ENCODE peak calls at places on chromosome 18, in four cellular contexts. F is neuronal stem cell, X is endothelial cell of umbilical vein, E is spleen. W is an unnamed sample.

GRCh38 chr18:78770149-78771139 is 209.2 kb upstream of the SALL3 start:
- DNase-seq in F (no peak), X (no peak), E (no peak), W (no peak)

GRCh38 chr18:35917043-35917442 is 55.4 kb upstream of the RMP24 start:
- DNase-seq in F (no peak), X (no peak), E (no peak), W (no peak)

GRCh38 chr18:46660955-46661749 is 4.1 kb upstream of the LOXHD1 start:
- DNase-seq in F (peak; percentile 40), X (peak; percentile 19), E (peak; percentile 60), W (peak; percentile 25)

GRCh38 chr18:741931-742512 is 29.6 kb upstream of the ENOSF1 start:
- DNase-seq in F (no peak), X (peak; percentile 78), E (no peak), W (no peak)

GRCh38 chr18:74514860-74515495 is 18.8 kb downstream of the CNDP2 start:
- DNase-seq in F (no peak), X (no peak), E (peak; percentile 63), W (peak; percentile 18)

GRCh38 chr18:62979900-62980299 is 264.6 kb downstream of the PHLPP1 start:
- DNase-seq in F (no peak), X (no peak), E (peak; percentile 19), W (no peak)

GRCh38 chr18:53551868-53552426 is 672.5 kb downstream of the MBD2 start:
- DNase-seq in F (no peak), X (no peak), E (no peak), W (peak; percentile 74)

GRCh38 chr18:75497576-75497975 is 70.1 kb upstream of the SMIM21 start:
- DNase-seq in F (no peak), X (no peak), E (no peak), W (no peak)

GRCh38 chr18:74516271-74517235 is 17.7 kb upstream of the CNDP1 start:
- DNase-seq in F (no peak), X (no peak), E (peak; percentile 69), W (no peak)

GRCh38 chr18:11906926-11907874 is 917 bp downstream of the MPPE1 start:
- DNase-seq in F (no peak), X (no peak), E (no peak), W (no peak)

GRCh38 chr18:42525905-42526304 is 570.9 kb downstream of the PIK3C3 start:
- DNase-seq in F (no peak), X (no peak), E (no peak), W (no peak)

GRCh38 chr18:36412778-36413177 is 115.3 kb downstream of the FHOD3 start:
- DNase-seq in F (no peak), X (no peak), E (no peak), W (no peak)

GRCh38 chr18:60446821-60447220 is 74.2 kb upstream of the MC4R start:
- DNase-seq in F (no peak), X (no peak), E (peak; percentile 67), W (no peak)

GRCh38 chr18:24130494-24130893 is 8.4 kb upstream of the CABYR start:
- DNase-seq in F (no peak), X (no peak), E (no peak), W (no peak)

GRCh38 chr18:35775887-35776286 is 194.3 kb downstream of the GALNT1 start:
- DNase-seq in F (peak; percentile 29), X (peak; percentile 24), E (no peak), W (no peak)

GRCh38 chr18:58766164-58766563 is 94.9 kb downstream of the MALT1 start:
- DNase-seq in F (no peak), X (no peak), E (no peak), W (no peak)

GRCh38 chr18:58769321-58769720 is 95.4 kb upstream of the ZNF532 start:
- DNase-seq in F (no peak), X (no peak), E (no peak), W (no peak)

GRCh38 chr18:58772161-58772560 is 92.5 kb upstream of the ZNF532 start:
- DNase-seq in F (no peak), X (no peak), E (no peak), W (no peak)

GRCh38 chr18:58762781-58763171 is 91.5 kb downstream of the MALT1 start:
- DNase-seq in F (no peak), X (no peak), E (no peak), W (no peak)

DNA sequence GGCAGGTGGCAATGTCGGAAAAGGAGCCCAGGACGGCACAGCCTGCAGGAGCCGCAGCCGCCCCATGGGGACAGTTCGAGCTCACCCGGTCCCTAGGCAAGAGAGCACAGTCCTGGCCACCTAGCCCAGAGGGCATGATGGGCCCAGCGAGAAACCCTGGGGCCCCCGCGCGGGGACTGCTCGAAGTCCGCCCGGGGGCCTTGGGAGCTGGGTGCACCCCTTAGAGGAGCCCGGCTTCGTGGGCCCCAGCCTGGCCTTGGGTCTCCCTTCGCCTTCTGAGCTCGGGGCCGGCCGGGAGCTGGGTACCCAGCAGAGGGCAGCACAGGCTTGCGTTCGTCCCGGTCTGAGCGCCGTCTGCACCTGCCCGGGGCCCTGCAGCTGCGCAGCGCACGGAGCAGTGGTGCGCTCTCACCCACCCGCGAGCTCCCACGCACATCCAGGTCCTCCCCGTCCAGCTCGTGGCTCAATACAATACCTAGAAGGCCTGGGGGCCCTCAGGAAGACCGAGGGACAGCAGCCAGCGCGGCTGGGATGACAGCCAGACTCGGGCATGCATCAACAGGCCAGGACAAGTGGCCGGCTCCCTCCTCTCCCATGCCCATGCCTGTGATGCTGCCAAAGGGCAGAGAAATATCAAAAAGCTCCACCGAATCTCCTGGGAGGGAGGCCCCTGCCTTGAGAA is 96.2 kb upstream of the ZNF532 start:
- DNase-seq in F (peak; percentile 66), X (peak; percentile 58), E (peak; percentile 93), W (peak; percentile 88)
- H3K4me3 ChIP-seq in F (peak overlapping the region; percentile 45), X (no peak overlapping the region), E (no peak overlapping the region), W (no peak overlapping the region)

GRCh38 chr18:55249572-55249971 is 290.3 kb upstream of the CCDC68 start:
- DNase-seq in F (no peak), X (no peak), E (no peak), W (no peak)

GRCh38 chr18:55252053-55252675 is 292.9 kb upstream of the CCDC68 start:
- DNase-seq in F (no peak), X (no peak), E (no peak), W (no peak)

GRCh38 chr18:55251186-55251995 is 292.1 kb upstream of the CCDC68 start:
- DNase-seq in F (no peak), X (peak; percentile 86), E (no peak), W (no peak)

GRCh38 chr18:55252946-55253345 is 293.7 kb upstream of the CCDC68 start:
- DNase-seq in F (no peak), X (no peak), E (no peak), W (no peak)

DNA sequence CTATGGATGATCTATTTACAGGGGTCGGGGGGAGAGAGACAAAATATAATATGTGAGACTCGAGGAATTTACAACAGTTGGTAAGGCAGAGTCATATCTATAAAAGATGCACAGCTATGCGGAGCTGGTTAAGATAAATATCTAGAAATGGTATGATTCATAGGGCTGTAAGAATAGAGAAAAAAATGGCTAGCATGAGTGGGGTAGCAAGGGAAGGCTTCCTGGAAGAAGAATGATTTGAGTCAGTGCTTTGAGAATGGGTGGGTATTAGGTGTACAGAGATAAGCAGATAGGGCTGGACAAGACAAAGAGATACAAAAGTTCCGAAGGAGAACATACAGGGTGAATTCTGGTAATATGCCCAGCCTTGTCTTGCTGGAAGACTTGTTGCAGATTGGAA is 291.5 kb upstream of the CCDC68 start:
- DNase-seq in F (no peak), X (peak; percentile 58), E (no peak), W (no peak)
- H3K4me3 ChIP-seq in F (no peak overlapping the region), X (no peak overlapping the region), E (no peak overlapping the region), W (no peak overlapping the region)

GRCh38 chr18:3415110-3415509 is 34.9 kb upstream of the TGIF1 start:
- DNase-seq in F (no peak), X (no peak), E (no peak), W (no peak)

GRCh38 chr18:3411327-3411726 is 38.6 kb upstream of the TGIF1 start:
- DNase-seq in F (no peak), X (no peak), E (no peak), W (no peak)

GRCh38 chr18:3410273-3410672 is 39.7 kb upstream of the TGIF1 start:
- DNase-seq in F (no peak), X (no peak), E (no peak), W (no peak)

GRCh38 chr18:3409811-3410210 is 40.2 kb upstream of the TGIF1 start:
- DNase-seq in F (peak; percentile 11), X (no peak), E (no peak), W (no peak)

GRCh38 chr18:3411854-3412268 is 38.1 kb upstream of the TGIF1 start:
- DNase-seq in F (no peak), X (peak; percentile 4), E (peak; percentile 78), W (peak; percentile 68)
- H3K4me3 ChIP-seq in F (no peak overlapping the region), X (peak overlapping the region; percentile 5), E (no peak overlapping the region), W (peak overlapping the region; percentile 54)

GRCh38 chr18:59063300-59063895 is 76.3 kb upstream of the SEC11C start:
- DNase-seq in F (no peak), X (no peak), E (no peak), W (no peak)

GRCh38 chr18:59061914-59062642 is 77.6 kb upstream of the SEC11C start:
- DNase-seq in F (no peak), X (no peak), E (no peak), W (no peak)

GRCh38 chr18:59063912-59064311 is 75.8 kb upstream of the SEC11C start:
- DNase-seq in F (no peak), X (no peak), E (no peak), W (no peak)

GRCh38 chr18:59060540-59060939 is 79.1 kb upstream of the SEC11C start:
- DNase-seq in F (no peak), X (no peak), E (no peak), W (no peak)

DNA sequence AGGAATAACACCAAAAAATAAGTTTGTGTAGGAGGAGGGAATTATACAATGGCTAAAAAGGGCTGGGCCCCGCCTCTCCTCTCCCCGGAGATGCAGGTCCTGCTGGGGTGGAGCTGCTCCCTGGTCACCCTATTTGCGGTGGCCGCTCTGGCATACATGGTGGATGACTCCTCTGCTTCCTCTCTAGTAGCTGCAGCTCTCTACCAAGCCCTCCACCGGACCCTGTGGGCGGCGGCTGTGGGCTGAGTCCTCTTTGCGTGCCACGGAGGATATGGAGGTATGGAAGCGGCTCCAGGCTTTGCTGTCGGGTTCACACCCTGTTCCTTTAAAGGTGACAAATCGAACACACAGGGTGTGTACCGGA is 77.1 kb upstream of the SEC11C start:
- DNase-seq in F (no peak), X (no peak), E (no peak), W (no peak)
- H3K4me3 ChIP-seq in F (no peak overlapping the region), X (no peak overlapping the region), E (no peak overlapping the region), W (no peak overlapping the region)

GRCh38 chr18:58361212-58361611 is 267.7 kb downstream of the ALPK2 start:
- DNase-seq in F (no peak), X (no peak), E (no peak), W (no peak)
- H3K4me3 ChIP-seq in F (no peak overlapping the region), X (no peak overlapping the region), E (no peak overlapping the region), W (no peak overlapping the region)

DNA sequence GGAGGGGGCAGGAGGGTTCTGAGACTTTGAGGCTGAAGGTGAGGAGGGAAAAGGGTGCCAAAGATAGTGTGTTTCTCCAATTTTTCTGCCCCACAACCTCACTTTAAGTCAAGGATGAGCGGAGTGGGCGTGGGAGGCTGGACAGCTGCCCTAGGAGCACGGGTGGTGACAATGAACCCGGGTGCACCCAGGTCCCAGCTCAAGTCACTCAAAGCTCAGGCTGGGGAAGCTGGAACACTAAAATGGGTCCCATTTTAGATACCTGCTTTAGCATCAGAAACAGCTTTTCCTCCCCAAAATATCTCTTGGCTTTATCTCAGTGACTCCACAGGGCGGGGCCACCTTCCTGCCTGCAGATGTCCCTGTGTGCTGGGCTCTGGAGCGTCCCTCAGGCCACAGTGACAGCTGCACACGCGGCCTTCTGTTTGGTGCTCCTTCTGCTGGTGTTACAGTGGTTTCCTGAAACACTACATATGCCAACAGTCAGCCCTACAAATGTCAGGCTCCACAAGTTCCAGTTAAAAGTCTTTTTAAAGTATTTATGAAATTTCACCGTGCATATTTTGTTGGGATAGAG is 1.4 kb upstream of the MBP start:
- DNase-seq in F (no peak), X (no peak), E (peak; percentile 89), W (peak; percentile 84)
- H3K4me3 ChIP-seq in F (no peak overlapping the region), X (no peak overlapping the region), E (no peak overlapping the region), W (no peak overlapping the region)

W was measured in right cardiac atrium.